ENCODE peak calls at places on chromosomes 6 and 20, in six cellular contexts. P is MCF 10A, K is OCI-LY7, A is body of pancreas, V is HFFc6, R is fibroblast of the aortic adventitia. H is an unnamed sample.

GRCh38 chr6:68710916-68711315 is 75.8 kb downstream of the ADGRB3 start:
- DNase-seq in R (no peak), K (no peak), A (no peak), V (no peak), P (no peak), H (no peak)

GRCh38 chr6:157527471-157527907 is 146.5 kb downstream of the ZDHHC14 start:
- DNase-seq in V (peak), A (peak), R (peak), K (peak), P (peak), H (no peak)

GRCh38 chr20:40813708-40814327 is 124.8 kb upstream of the MAFB start:
- DNase-seq in V (no peak), R (no peak), K (no peak), A (no peak), P (no peak), H (no peak)

GRCh38 chr6:135987226-135987625 is 135.7 kb downstream of the PDE7B start:
- DNase-seq in R (no peak), K (no peak), A (no peak), P (no peak), V (no peak), H (no peak)

GRCh38 chr6:168119539-168119938 is 40.5 kb upstream of the FRMD1 start:
- DNase-seq in V (no peak), R (no peak), P (no peak), A (no peak), K (no peak), H (no peak)

GRCh38 chr20:5596401-5597193 is 153.6 kb upstream of the SHLD1 start:
- DNase-seq in V (no peak), P (no peak), K (no peak), A (no peak), R (no peak), H (no peak)

GRCh38 chr6:70834520-70834919 is 122.3 kb downstream of the B3GAT2 start:
- DNase-seq in P (peak), V (no peak), A (no peak), K (no peak), R (peak), H (no peak)

GRCh38 chr20:59559863-59560262 is 44.5 kb upstream of the PHACTR3 start:
- DNase-seq in A (no peak), R (no peak), V (no peak), K (no peak), P (no peak), H (no peak)

GRCh38 chr6:43516697-43517502 is at the start of the genes POLR1C and YIPF3:
- DNase-seq in K (peak), P (peak), V (peak), A (peak), R (peak), H (peak)

GRCh38 chr6:143609501-143609900 is 68.3 kb upstream of the PHACTR2 start:
- DNase-seq in P (no peak), A (no peak), R (no peak), K (no peak), V (no peak), H (no peak)

DNA sequence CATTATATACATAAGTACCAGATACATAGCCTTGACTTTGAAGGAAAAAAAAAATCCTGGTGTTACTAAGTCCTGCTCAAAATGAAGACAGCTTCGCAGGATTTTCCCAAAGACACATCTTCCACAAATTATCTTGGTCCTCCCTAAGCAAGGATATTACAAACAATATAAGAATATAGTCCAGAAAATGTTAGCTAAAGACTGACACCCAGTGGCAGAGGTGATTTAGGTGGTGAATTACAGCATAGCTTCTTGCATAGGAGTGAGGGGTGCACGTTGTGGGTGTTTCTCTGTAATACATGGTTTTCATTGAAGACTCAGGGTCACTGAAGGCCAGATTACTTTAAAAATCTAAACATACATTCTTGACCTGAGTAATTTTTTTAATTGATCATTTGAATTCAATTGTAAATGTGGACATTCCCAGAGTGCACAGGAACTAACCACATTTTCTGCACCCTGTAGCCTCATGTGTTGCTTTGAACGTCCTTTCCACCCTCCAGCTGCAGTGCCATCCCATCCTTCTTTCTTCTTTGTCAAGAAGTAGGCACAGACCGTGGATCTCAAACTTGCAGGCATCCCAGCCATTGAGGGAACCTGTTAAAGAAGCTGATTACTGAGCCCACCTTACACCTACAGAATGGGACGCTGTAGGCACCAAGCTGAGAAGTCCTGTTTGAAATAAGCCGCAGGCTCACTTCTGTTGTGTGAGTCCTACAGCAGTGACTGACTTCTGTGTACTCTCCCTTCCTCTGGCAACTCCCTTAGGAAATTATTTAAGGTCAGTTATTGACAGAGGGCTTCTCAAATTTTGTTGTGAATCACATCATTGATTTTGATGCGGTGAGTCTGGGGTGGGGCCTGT is 102.6 kb downstream of the PERP start:
- DNase-seq in R (peak), K (peak), V (peak), P (peak), A (no peak), H (no peak)
- TF ChIP-seq CTCF in R (peak), K (peak), V (peak), P (peak), A (peak), H (peak)

GRCh38 chr20:562232-562897 is 18.8 kb upstream of the CSNK2A1 start:
- DNase-seq in V (no peak), A (no peak), P (no peak), R (no peak), K (no peak), H (no peak)

GRCh38 chr20:561437-562231 is 18.0 kb upstream of the CSNK2A1 start:
- DNase-seq in R (peak), V (peak), P (peak), K (peak), A (peak), H (peak)

GRCh38 chr20:564195-564594 is 20.6 kb upstream of the CSNK2A1 start:
- DNase-seq in K (no peak), R (no peak), P (no peak), A (no peak), V (no peak), H (no peak)

GRCh38 chr20:558117-558516 is 14.5 kb upstream of the CSNK2A1 start:
- DNase-seq in A (no peak), R (no peak), P (no peak), V (no peak), K (no peak), H (no peak)

GRCh38 chr20:560680-561079 is 17.1 kb upstream of the CSNK2A1 start:
- DNase-seq in K (no peak), P (no peak), A (no peak), R (no peak), V (no peak), H (no peak)
- TF ChIP-seq CTCF in K (peak), P (no peak), A (no peak), R (no peak), V (peak), H (no peak)

GRCh38 chr6:25746968-25747367 is 7.6 kb upstream of the SLC17A4 start:
- DNase-seq in P (no peak), R (no peak), K (no peak), V (no peak), A (no peak), H (no peak)
- TF ChIP-seq CTCF in P (no peak), R (no peak), K (peak), V (no peak), A (no peak), H (no peak)

DNA sequence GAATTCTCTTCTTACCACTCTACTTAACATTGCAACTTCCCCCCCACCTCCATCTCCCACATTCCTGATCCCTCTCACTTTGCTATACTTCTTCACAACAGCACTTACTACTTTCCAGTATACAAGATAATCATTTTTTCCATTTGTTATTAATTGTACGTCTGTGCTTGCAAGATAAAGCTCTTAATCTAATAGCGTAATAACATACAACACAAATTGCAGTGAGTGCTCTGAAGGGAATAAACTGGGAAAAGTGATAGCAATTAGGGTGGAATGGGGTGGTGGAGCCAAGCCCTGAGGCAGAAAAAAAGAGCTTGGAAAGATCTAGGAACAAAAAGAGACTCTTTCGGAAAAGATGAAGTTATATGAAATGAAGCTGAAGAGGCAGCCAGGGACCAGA is 8.5 kb downstream of the CGAS start:
- DNase-seq in V (no peak), R (no peak), P (no peak), K (no peak), A (no peak), H (no peak)
- TF ChIP-seq CTCF in V (no peak), R (no peak), P (no peak), K (no peak), A (no peak), H (no peak)

GRCh38 chr6:116633685-116634084 is 17.4 kb downstream of the RSPH4A start:
- DNase-seq in V (no peak), K (peak), A (peak), R (no peak), P (peak), H (no peak)
- TF ChIP-seq CTCF in V (peak), K (peak), A (peak), R (peak), P (peak), H (peak)

DNA sequence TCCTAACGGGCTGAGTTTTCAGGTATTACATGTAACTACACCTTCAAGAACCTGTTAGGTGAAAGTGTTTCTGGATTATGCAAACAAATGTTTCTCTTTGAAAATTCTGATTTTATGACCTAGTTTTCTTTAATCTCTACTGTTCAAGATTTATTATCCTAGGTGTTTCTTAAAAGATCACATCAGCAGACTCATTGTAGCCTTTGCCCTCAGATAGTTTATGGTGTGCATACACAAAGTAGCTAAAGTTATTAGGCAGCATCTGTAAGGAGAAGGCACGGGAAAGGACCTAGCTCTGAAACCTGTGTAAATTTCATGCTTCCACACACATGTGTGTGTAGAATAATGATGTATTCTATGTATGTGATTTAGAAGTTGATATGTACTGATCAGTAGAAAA is 21.7 kb downstream of the PANK2 start:
- DNase-seq in P (no peak), K (no peak), V (no peak), A (no peak), R (no peak), H (no peak)
- TF ChIP-seq CTCF in P (no peak), K (no peak), V (no peak), A (no peak), R (no peak), H (no peak)

GRCh38 chr20:25297141-25297905 is 49.4 kb downstream of the PYGB start:
- DNase-seq in K (no peak), R (no peak), A (no peak), V (no peak), P (no peak), H (no peak)

GRCh38 chr20:25301357-25301920 is 53.6 kb downstream of the PYGB start:
- DNase-seq in K (no peak), V (no peak), A (no peak), R (no peak), P (peak), H (no peak)

GRCh38 chr20:25302596-25302995 is 54.7 kb downstream of the PYGB start:
- DNase-seq in R (no peak), V (no peak), K (no peak), P (no peak), A (no peak), H (no peak)

GRCh38 chr20:25300496-25301170 is 52.7 kb downstream of the PYGB start:
- DNase-seq in K (no peak), P (no peak), V (peak), R (no peak), A (no peak), H (no peak)

DNA sequence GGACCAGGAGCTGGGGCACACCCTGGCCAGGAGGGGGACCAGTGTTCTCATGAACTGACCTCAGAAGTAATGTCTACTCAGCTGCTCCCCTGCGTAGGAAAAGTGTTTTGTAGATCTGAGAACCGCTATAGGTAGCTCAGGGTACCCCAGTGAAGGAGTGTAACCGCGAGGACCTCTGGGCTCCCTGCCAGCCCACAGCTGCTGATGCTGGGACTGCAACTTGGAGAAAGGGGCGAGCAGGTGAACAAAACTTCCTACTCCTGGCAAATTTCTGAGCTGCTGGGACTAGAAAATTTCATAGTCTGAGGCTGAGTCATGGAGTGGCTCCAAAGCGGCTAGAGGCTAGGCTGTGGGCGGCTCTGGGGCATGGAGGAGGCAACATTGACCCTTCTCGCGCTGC is 51.9 kb downstream of the PYGB start:
- DNase-seq in K (no peak), V (peak), A (no peak), R (no peak), P (peak), H (no peak)
- TF ChIP-seq CTCF in K (no peak), V (peak), A (no peak), R (no peak), P (no peak), H (no peak)

GRCh38 chr6:34036357-34037069 is 109.4 kb downstream of the GRM4 start:
- DNase-seq in P (no peak), V (no peak), R (no peak), K (no peak), A (no peak), H (no peak)
- TF ChIP-seq CTCF in P (no peak), V (no peak), R (no peak), K (no peak), A (no peak), H (no peak)

H was measured in neural crest cell.